ENCODE peak calls at places on chromosome 15, in nine cellular contexts. P, E, L, T, N, V, S, G and W are unnamed samples.

GRCh38 chr15:36884404-36885335 is 215.7 kb downstream of the MEIS2 start:
- DNase-seq in P (no peak), E (no peak), L (no peak), T (no peak), N (no peak), V (no peak), S (no peak), G (no peak), W (no peak)

GRCh38 chr15:35427091-35427490 is 118.9 kb downstream of the DPH6 start:
- DNase-seq in P (no peak), E (peak), L (no peak), T (no peak), N (peak), V (peak), S (no peak), G (peak), W (no peak)

GRCh38 chr15:40501487-40501886 is 30.7 kb downstream of the CHST14 start:
- DNase-seq in P (no peak), E (no peak), L (no peak), T (no peak), N (no peak), V (peak), S (no peak), G (no peak), W (no peak)

GRCh38 chr15:95826831-95827230 is 503.7 kb upstream of the NR2F2 start:
- DNase-seq in P (no peak), E (no peak), L (no peak), T (no peak), N (no peak), V (peak), S (no peak), G (no peak), W (peak)

GRCh38 chr15:31740203-31740602 is 290.1 kb upstream of the CHRNA7 start:
- DNase-seq in P (no peak), E (no peak), L (no peak), T (no peak), N (no peak), V (no peak), S (no peak), G (no peak), W (no peak)

GRCh38 chr15:70605606-70606410 is 157.6 kb downstream of the UACA start:
- DNase-seq in P (no peak), E (peak), L (no peak), T (peak), N (peak), V (peak), S (no peak), G (peak), W (no peak)

GRCh38 chr15:48355377-48355776 is 24.1 kb downstream of the DUT start:
- DNase-seq in P (peak), E (no peak), L (peak), T (no peak), N (peak), V (no peak), S (no peak), G (peak), W (no peak)

GRCh38 chr15:101384276-101384675 is 89.2 kb upstream of the SNRPA1 start:
- DNase-seq in P (no peak), E (no peak), L (no peak), T (no peak), N (no peak), V (no peak), S (no peak), G (no peak), W (no peak)

DNA sequence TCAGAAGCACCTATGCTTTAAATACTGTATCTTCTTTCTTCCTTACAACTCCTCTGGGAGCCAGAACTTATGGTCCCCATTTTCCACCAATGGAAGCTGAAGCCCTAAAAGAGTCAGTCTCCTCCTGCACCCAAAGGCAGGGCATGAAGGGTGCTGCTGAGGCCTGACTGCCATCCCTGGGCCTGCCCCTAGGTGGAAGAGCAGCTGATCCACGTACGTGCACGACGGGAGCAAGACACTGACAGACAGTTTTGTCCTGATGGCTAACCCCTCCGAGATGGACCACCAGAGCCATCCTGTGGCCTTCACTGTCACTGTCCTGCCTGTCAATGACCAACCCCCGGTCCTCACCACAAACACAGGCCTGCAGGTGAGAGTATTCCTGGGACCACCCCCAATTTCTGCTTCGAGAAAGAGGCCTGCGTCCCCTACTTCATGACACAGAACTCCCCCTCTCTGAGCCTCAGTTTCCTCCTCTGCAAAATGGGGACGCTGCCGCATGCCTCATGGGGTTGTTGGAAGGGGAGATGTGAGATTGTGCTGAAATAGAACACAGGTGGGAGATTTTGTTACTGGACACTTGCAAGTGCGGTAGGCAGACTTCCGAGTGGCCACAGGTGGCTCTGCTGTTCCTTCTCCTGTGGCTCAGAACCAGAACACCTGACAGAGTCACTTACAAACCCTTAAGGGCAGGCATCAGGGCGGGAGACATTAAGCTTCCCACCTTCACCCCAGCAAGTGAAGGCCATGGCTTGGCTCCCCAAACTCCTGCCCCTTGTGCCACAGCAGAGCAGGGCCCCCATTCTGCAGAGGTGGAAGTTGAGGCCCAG is 175.4 kb downstream of the TBC1D2B start:
- DNase-seq in P (no peak), E (no peak), L (no peak), T (no peak), N (no peak), V (no peak), S (no peak), G (no peak), W (no peak)
- TF ChIP-seq CTCF in P (no peak), E (no peak), L (no peak), T (no peak), N (no peak), V (peak), S (no peak), G (peak), W (no peak)

GRCh38 chr15:87866961-87867360 is 389.6 kb downstream of the NTRK3 start:
- DNase-seq in P (no peak), E (no peak), L (no peak), T (no peak), N (no peak), V (no peak), S (no peak), G (no peak), W (no peak)
- TF ChIP-seq CTCF in P (no peak), E (no peak), L (no peak), T (no peak), N (no peak), V (no peak), S (no peak), G (no peak), W (no peak)

DNA sequence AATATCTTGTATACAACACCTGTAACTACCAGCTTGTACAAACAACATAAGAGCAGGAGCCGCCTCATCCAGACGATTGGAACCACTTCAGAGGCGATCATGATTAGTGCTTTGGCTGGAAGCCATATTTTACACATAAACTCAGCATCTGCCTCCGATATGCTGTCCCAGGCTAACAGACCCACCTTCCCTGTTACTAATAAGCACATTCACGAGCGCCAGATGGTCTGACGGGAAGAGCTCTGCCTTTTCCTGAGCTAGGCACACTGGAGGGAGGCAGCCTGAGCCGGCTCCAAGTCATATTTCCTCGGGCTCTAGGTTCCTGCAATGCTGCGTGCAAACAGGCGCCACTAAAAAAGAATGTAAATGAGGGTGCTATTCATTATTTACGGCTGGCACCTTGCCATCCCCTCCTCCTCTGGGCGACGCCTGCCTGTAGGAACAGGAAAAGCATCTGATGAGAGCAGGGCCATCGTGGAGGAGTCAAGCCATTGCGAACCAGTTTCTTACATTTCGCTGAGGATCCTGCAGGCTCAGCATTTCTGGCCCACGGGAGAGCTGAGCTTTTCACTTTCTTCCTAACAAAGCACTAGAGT is 98.2 kb downstream of the ANXA2 start:
- DNase-seq in P (no peak), E (no peak), L (no peak), T (peak), N (peak), V (peak), S (no peak), G (peak), W (no peak)
- TF ChIP-seq CTCF in P (no peak), E (peak), L (no peak), T (no peak), N (peak), V (no peak), S (no peak), G (peak), W (no peak)

GRCh38 chr15:67783303-67783702 is 42.0 kb upstream of the SKOR1 start:
- DNase-seq in P (peak), E (no peak), L (peak), T (no peak), N (no peak), V (no peak), S (peak), G (no peak), W (no peak)
- TF ChIP-seq CTCF in P (no peak), E (no peak), L (peak), T (no peak), N (no peak), V (no peak), S (no peak), G (no peak), W (peak)

GRCh38 chr15:51912528-51912927 is 59.0 kb downstream of the LEO1 start:
- DNase-seq in P (no peak), E (no peak), L (no peak), T (no peak), N (no peak), V (no peak), S (no peak), G (no peak), W (no peak)

GRCh38 chr15:51917493-51917892 is 54.1 kb downstream of the LEO1 start:
- DNase-seq in P (no peak), E (no peak), L (peak), T (no peak), N (no peak), V (peak), S (peak), G (no peak), W (no peak)
- TF ChIP-seq CTCF in P (peak), E (peak), L (no peak), T (no peak), N (peak), V (peak), S (peak), G (peak), W (peak)

GRCh38 chr15:89495638-89496145 is 691 bp downstream of the RHCG start:
- DNase-seq in P (no peak), E (no peak), L (peak), T (no peak), N (no peak), V (no peak), S (no peak), G (no peak), W (no peak)

GRCh38 chr15:89494006-89494405 is 2.4 kb downstream of the RHCG start:
- DNase-seq in P (no peak), E (no peak), L (no peak), T (no peak), N (no peak), V (no peak), S (no peak), G (no peak), W (no peak)

GRCh38 chr15:89494941-89495637 is 1.3 kb downstream of the RHCG start:
- DNase-seq in P (peak), E (no peak), L (peak), T (no peak), N (no peak), V (peak), S (peak), G (no peak), W (peak)

GRCh38 chr15:89498574-89498906 is 2.2 kb upstream of the RHCG start:
- DNase-seq in P (no peak), E (no peak), L (no peak), T (no peak), N (no peak), V (no peak), S (no peak), G (no peak), W (no peak)

DNA sequence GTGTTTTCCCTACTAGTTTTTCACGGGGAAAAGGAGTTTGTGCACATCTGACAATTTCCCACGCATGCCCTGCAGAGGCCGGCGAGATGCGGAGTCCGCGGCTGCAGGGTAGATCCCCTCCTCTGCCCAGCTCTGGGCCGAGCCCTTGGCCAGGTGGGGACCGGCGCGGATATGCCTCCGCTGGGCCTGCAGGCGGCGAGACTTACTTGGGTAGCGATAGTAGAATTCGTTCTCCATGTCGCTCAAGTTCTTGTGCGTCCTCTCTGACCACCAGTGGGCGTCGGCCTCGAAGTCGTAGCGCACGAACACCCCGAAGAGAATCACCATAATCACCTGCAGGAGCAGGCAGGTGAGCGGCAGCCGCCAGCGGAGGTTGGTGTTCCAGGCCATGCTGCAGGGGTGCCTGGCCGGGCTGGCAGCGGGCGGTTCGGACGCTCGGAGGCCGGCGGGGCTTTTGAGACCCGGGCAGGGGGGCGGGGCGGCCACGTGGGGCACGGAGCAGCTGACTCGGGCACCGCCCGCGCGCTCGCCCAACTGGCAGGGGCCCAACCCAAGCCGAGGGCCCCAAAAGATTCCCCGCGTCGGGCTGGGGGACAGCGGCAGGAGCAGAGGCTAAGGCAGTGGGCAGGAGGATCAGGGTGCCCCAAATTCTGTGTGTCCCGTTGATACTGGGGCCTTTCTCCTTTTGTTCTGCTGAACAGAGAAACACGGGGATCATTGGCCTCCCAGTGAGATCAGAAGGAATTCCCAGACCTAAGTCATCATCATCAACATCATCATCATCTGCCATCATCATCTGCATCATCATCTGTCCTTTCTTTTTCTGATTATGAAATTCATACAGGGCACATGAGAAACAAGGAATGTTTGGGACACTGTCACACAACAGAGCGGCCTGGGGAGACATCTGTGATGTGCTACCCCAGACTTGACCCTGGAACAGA is at the start of gene RHCG:
- DNase-seq in P (peak), E (no peak), L (peak), T (peak), N (peak), V (no peak), S (peak), G (peak), W (peak)
- TF ChIP-seq CTCF in P (peak), E (peak), L (no peak), T (no peak), N (no peak), V (no peak), S (peak), G (peak), W (peak)

GRCh38 chr15:26864664-26865191 is 2.1 kb upstream of the GABRA5 start:
- DNase-seq in P (no peak), E (no peak), L (peak), T (peak), N (peak), V (no peak), S (peak), G (peak), W (no peak)
- TF ChIP-seq CTCF in P (peak), E (peak), L (no peak), T (peak), N (peak), V (no peak), S (peak), G (peak), W (no peak)